ENCODE peak calls at places on chromosomes 1 and 21, in seven cellular contexts. One of them, this sample, is unnamed.

GRCh38 chr21:41361786-41362604 is at the start of gene MX2:
- DNase-seq in WTC11: no peak
- DNase-seq in bronchial epithelial cell: peak; percentile 55
- DNase-seq in stimulated activated CD4-positive, alpha-beta T cell treated with anti-CD3 and anti-CD28 coated beads, Interleukin-12 subunit alpha, Interleukin-12 subunit beta, amount 100 ng/mL, for 4 hours: peak; percentile 45
- DNase-seq in AG04450: peak; percentile 37
- DNase-seq in NT2/D1: no peak
- DNase-seq in ELR: peak; percentile 76
- DNase-seq in this sample: peak; percentile 42

GRCh38 chr21:31370893-31371652 is 27.0 kb upstream of the TIAM1 start:
- DNase-seq in AG04450: no peak
- DNase-seq in WTC11: no peak
- DNase-seq in stimulated activated CD4-positive, alpha-beta T cell treated with anti-CD3 and anti-CD28 coated beads, Interleukin-12 subunit alpha, Interleukin-12 subunit beta, amount 100 ng/mL, for 4 hours: no peak
- DNase-seq in ELR: no peak
- DNase-seq in bronchial epithelial cell: no peak
- DNase-seq in NT2/D1: no peak
- DNase-seq in this sample: no peak

GRCh38 chr1:15662539-15662938 is 21.6 kb upstream of the PLEKHM2 start:
- DNase-seq in stimulated activated CD4-positive, alpha-beta T cell treated with anti-CD3 and anti-CD28 coated beads, Interleukin-12 subunit alpha, Interleukin-12 subunit beta, amount 100 ng/mL, for 4 hours: no peak
- DNase-seq in ELR: no peak
- DNase-seq in bronchial epithelial cell: no peak
- DNase-seq in AG04450: no peak
- DNase-seq in NT2/D1: no peak
- DNase-seq in WTC11: no peak
- DNase-seq in this sample: no peak

GRCh38 chr21:42819861-42820512 is 59.4 kb downstream of the WDR4 start:
- DNase-seq in ELR: no peak
- DNase-seq in WTC11: no peak
- DNase-seq in AG04450: no peak
- DNase-seq in bronchial epithelial cell: no peak
- DNase-seq in NT2/D1: no peak
- DNase-seq in stimulated activated CD4-positive, alpha-beta T cell treated with anti-CD3 and anti-CD28 coated beads, Interleukin-12 subunit alpha, Interleukin-12 subunit beta, amount 100 ng/mL, for 4 hours: no peak
- DNase-seq in this sample: no peak

GRCh38 chr1:233477359-233477758 is 136.5 kb upstream of the KCNK1 start:
- DNase-seq in AG04450: no peak
- DNase-seq in stimulated activated CD4-positive, alpha-beta T cell treated with anti-CD3 and anti-CD28 coated beads, Interleukin-12 subunit alpha, Interleukin-12 subunit beta, amount 100 ng/mL, for 4 hours: no peak
- DNase-seq in ELR: no peak
- DNase-seq in NT2/D1: no peak
- DNase-seq in bronchial epithelial cell: peak; percentile 15
- DNase-seq in WTC11: no peak
- DNase-seq in this sample: no peak

GRCh38 chr1:221886311-221887090 is 144.6 kb upstream of the DUSP10 start:
- DNase-seq in stimulated activated CD4-positive, alpha-beta T cell treated with anti-CD3 and anti-CD28 coated beads, Interleukin-12 subunit alpha, Interleukin-12 subunit beta, amount 100 ng/mL, for 4 hours: no peak
- DNase-seq in ELR: peak; percentile 70
- DNase-seq in NT2/D1: no peak
- DNase-seq in bronchial epithelial cell: no peak
- DNase-seq in AG04450: no peak
- DNase-seq in WTC11: no peak
- DNase-seq in this sample: no peak

GRCh38 chr1:59967780-59968179 is 41.2 kb upstream of the CYP2J2 start:
- DNase-seq in WTC11: no peak
- DNase-seq in NT2/D1: no peak
- DNase-seq in AG04450: no peak
- DNase-seq in ELR: no peak
- DNase-seq in bronchial epithelial cell: no peak
- DNase-seq in stimulated activated CD4-positive, alpha-beta T cell treated with anti-CD3 and anti-CD28 coated beads, Interleukin-12 subunit alpha, Interleukin-12 subunit beta, amount 100 ng/mL, for 4 hours: no peak
- DNase-seq in this sample: no peak

GRCh38 chr21:30257773-30258172 is 25.0 kb downstream of the KRTAP24-1 start:
- DNase-seq in stimulated activated CD4-positive, alpha-beta T cell treated with anti-CD3 and anti-CD28 coated beads, Interleukin-12 subunit alpha, Interleukin-12 subunit beta, amount 100 ng/mL, for 4 hours: no peak
- DNase-seq in bronchial epithelial cell: peak; percentile 67
- DNase-seq in AG04450: no peak
- DNase-seq in ELR: no peak
- DNase-seq in NT2/D1: peak; percentile 65
- DNase-seq in WTC11: peak; percentile 27
- DNase-seq in this sample: no peak

GRCh38 chr1:161182214-161182613 is 4.9 kb upstream of the B4GALT3 start:
- DNase-seq in bronchial epithelial cell: peak; percentile 73
- DNase-seq in ELR: peak; percentile 89
- DNase-seq in WTC11: no peak
- DNase-seq in AG04450: no peak
- DNase-seq in stimulated activated CD4-positive, alpha-beta T cell treated with anti-CD3 and anti-CD28 coated beads, Interleukin-12 subunit alpha, Interleukin-12 subunit beta, amount 100 ng/mL, for 4 hours: peak; percentile 44
- DNase-seq in NT2/D1: no peak
- DNase-seq in this sample: no peak

GRCh38 chr1:25685211-25685750 is 68.7 kb downstream of the MAN1C1 start:
- DNase-seq in bronchial epithelial cell: no peak
- DNase-seq in ELR: no peak
- DNase-seq in stimulated activated CD4-positive, alpha-beta T cell treated with anti-CD3 and anti-CD28 coated beads, Interleukin-12 subunit alpha, Interleukin-12 subunit beta, amount 100 ng/mL, for 4 hours: no peak
- DNase-seq in NT2/D1: no peak
- DNase-seq in WTC11: no peak
- DNase-seq in AG04450: no peak
- DNase-seq in this sample: no peak

GRCh38 chr1:53589043-53589887 is 130.1 kb downstream of the DMRTB1 start:
- DNase-seq in stimulated activated CD4-positive, alpha-beta T cell treated with anti-CD3 and anti-CD28 coated beads, Interleukin-12 subunit alpha, Interleukin-12 subunit beta, amount 100 ng/mL, for 4 hours: no peak
- DNase-seq in ELR: no peak
- DNase-seq in bronchial epithelial cell: no peak
- DNase-seq in NT2/D1: no peak
- DNase-seq in WTC11: no peak
- DNase-seq in AG04450: no peak
- DNase-seq in this sample: no peak